ENCODE peak calls at places on chromosomes 16 and 17, in four cellular contexts. P is cardiac septum, B is A673, M is AG10803. T is an unnamed sample.

GRCh38 chr17:309361-309888 is 43.2 kb downstream of the RPH3AL start:
- DNase-seq in B (peak), P (no peak), M (no peak), T (no peak)

GRCh38 chr16:88276591-88276990 is 106.2 kb upstream of the ZNF469 start:
- DNase-seq in P (no peak), B (no peak), M (no peak), T (no peak)

GRCh38 chr16:79599256-79599836 is 1.2 kb downstream of the MAF start:
- DNase-seq in M (no peak), P (no peak), B (no peak), T (peak)

GRCh38 chr17:71500761-71501555 is 619.9 kb upstream of the SOX9 start:
- DNase-seq in B (no peak), M (peak), P (no peak), T (no peak)

GRCh38 chr17:6381052-6381451 is 53.9 kb downstream of the AIPL1 start:
- DNase-seq in M (peak), B (peak), P (no peak), T (no peak)

GRCh38 chr16:69017036-69017783 is 88.2 kb upstream of the HAS3 start:
- DNase-seq in B (peak), M (peak), P (no peak), T (no peak)

GRCh38 chr17:81254955-81255717 is 16.0 kb downstream of the NDUFAF8 start:
- DNase-seq in M (peak), B (peak), P (peak), T (peak)

GRCh38 chr16:27427538-27427937 is 25.6 kb downstream of the IL21R start:
- DNase-seq in M (no peak), P (no peak), B (no peak), T (no peak)

GRCh38 chr17:20291076-20291475 is 176.3 kb downstream of the LGALS9B start:
- DNase-seq in M (no peak), P (no peak), B (no peak), T (no peak)

T was measured in SJCRH30.